ENCODE peak calls at places on chromosomes 6 and 20, in six cellular contexts. G is activated T-helper 1 cell treated with anti-CD3 and anti-CD28 coated beads, Interleukin-12 subunit alpha, Interleukin-12 subunit beta, Interleukin-2, Interleukin-4 antibody, amounts not matched to agents 30 ng/mL and 10 ng/mL and 1 ng/mL, durations not matched to agents 14 hours and 24 hours and 36 hours; Q is left ventricle myocardium inferior; L is stimulated activated naive CD8-positive, alpha-beta T cell treated with anti-CD3 and anti-CD28 coated beads, Interleukin-15, Interleukin-2, amounts not matched to agents 100 U/mL and 50 U/mL, for 24 hours; I is T-helper 2 cell; Z is activated CD4-positive, alpha-beta T cell treated with anti-CD3 and anti-CD28 coated beads for 4 hours. F is an unnamed sample.

GRCh38 chr20:50278684-50279531 is 88.3 kb downstream of the CEBPB start:
- DNase-seq in G (no peak), I (no peak), Q (peak; percentile 85), L (no peak), Z (no peak), F (no peak)

GRCh38 chr6:79824231-79824630 is 123.1 kb downstream of the ELOVL4 start:
- DNase-seq in I (no peak), Z (no peak), L (no peak), G (no peak), Q (no peak), F (no peak)

GRCh38 chr6:74752303-74752702 is 453.6 kb downstream of the COL12A1 start:
- DNase-seq in G (no peak), Q (no peak), Z (no peak), I (no peak), L (no peak), F (no peak)

GRCh38 chr6:4322846-4323309 is 187.5 kb upstream of the ECI2 start:
- DNase-seq in I (no peak), L (no peak), Z (no peak), G (no peak), Q (no peak), F (no peak)

GRCh38 chr20:20864346-20865096 is 152.1 kb upstream of the RALGAPA2 start:
- DNase-seq in I (no peak), G (no peak), L (no peak), Z (no peak), Q (no peak), F (peak; percentile 34)

GRCh38 chr20:9442858-9443257 is 71.5 kb upstream of the LAMP5 start:
- DNase-seq in Z (no peak), G (no peak), L (no peak), Q (no peak), I (no peak), F (no peak)

GRCh38 chr20:50562262-50562701 is 52.1 kb downstream of the PTPN1 start:
- DNase-seq in L (no peak), G (no peak), Z (no peak), I (no peak), Q (no peak), F (peak; percentile 98)

GRCh38 chr20:44495257-44495656 is 19.6 kb downstream of the TTPAL start:
- DNase-seq in G (no peak), L (no peak), Q (no peak), I (no peak), Z (no peak), F (no peak)

GRCh38 chr6:158708239-158708638 is 58.4 kb downstream of the SYTL3 start:
- DNase-seq in Q (peak; percentile 66), Z (no peak), L (no peak), I (no peak), G (no peak), F (no peak)

GRCh38 chr6:75012018-75012417 is 193.8 kb downstream of the COL12A1 start:
- DNase-seq in I (no peak), Q (no peak), L (no peak), G (no peak), Z (no peak), F (no peak)

GRCh38 chr20:60086936-60087562 is 128.8 kb downstream of the CDH26 start:
- DNase-seq in Q (no peak), I (no peak), L (no peak), Z (no peak), G (no peak), F (no peak)

GRCh38 chr20:15949391-15949790 is 623.9 kb downstream of the KIF16B start:
- DNase-seq in Q (no peak), I (no peak), Z (no peak), L (no peak), G (no peak), F (no peak)

GRCh38 chr20:5448449-5449118 is 131.8 kb upstream of the PROKR2 start:
- DNase-seq in Q (no peak), I (peak; percentile 8), L (peak; percentile 65), G (peak; percentile 17), Z (peak; percentile 49), F (peak; percentile 13)

GRCh38 chr20:62618622-62619529 is 23.4 kb upstream of the SLCO4A1 start:
- DNase-seq in I (no peak), G (peak; percentile 44), L (peak; percentile 80), Z (peak; percentile 34), Q (no peak), F (no peak)

GRCh38 chr6:26322645-26323482 is 42.1 kb upstream of the BTN3A2 start:
- DNase-seq in Q (no peak), Z (peak; percentile 78), I (no peak), L (peak; percentile 69), G (peak; percentile 63), F (peak; percentile 55)

GRCh38 chr6:95232477-95232876 is 344.9 kb upstream of the MANEA start:
- DNase-seq in G (no peak), Q (no peak), Z (no peak), L (no peak), I (no peak), F (no peak)

GRCh38 chr6:42935322-42935721 is 6.0 kb downstream of the CNPY3 start:
- DNase-seq in Q (no peak), L (no peak), I (no peak), G (no peak), Z (no peak), F (no peak)

GRCh38 chr6:7172605-7173185 is 64.9 kb downstream of the RREB1 start:
- DNase-seq in G (no peak), I (no peak), L (no peak), Q (no peak), Z (no peak), F (no peak)

GRCh38 chr6:148147431-148147830 is 195.2 kb upstream of the SASH1 start:
- DNase-seq in Z (no peak), G (no peak), I (no peak), L (no peak), Q (no peak), F (no peak)

GRCh38 chr6:137571854-137572253 is 77.7 kb upstream of the OLIG3 start:
- DNase-seq in Z (peak; percentile 64), G (peak; percentile 22), L (peak; percentile 66), Q (no peak), I (peak; percentile 16), F (no peak)

GRCh38 chr6:9646346-9647042 is 768.4 kb downstream of the TFAP2A start:
- DNase-seq in L (no peak), I (no peak), Z (no peak), G (no peak), Q (no peak), F (no peak)

GRCh38 chr6:96787846-96788580 is 49.3 kb downstream of the GPR63 start:
- DNase-seq in L (no peak), I (no peak), Z (no peak), Q (no peak), G (no peak), F (no peak)

F was measured in NCI-H2029.